ENCODE peak calls at places on chromosomes 5 and 9, in ten cellular contexts. D, V, S, P, W, E, A, C, M and T are unnamed samples. For H3K4me1, the result is how much of the 10 kb centered on the place peaks cover.

GRCh38 chr9:2461886-2462285 is 159.7 kb upstream of the VLDLR start:
- DNase-seq in D (no peak), V (no peak), S (no peak), P (no peak), W (no peak), E (peak), A (no peak), C (peak), M (peak), T (no peak)

GRCh38 chr9:79134654-79135053 is 437.1 kb upstream of the TLE4 start:
- DNase-seq in D (no peak), V (peak), S (no peak), P (peak), W (peak), E (peak), A (no peak), C (peak), M (no peak), T (no peak)

GRCh38 chr5:114467729-114468128 is 105.9 kb downstream of the KCNN2 start:
- DNase-seq in D (no peak), V (no peak), S (no peak), P (no peak), W (no peak), E (no peak), A (no peak), C (no peak), M (no peak), T (no peak)

GRCh38 chr9:134607971-134608370 is 33.6 kb upstream of the COL5A1 start:
- DNase-seq in D (no peak), V (no peak), S (no peak), P (no peak), W (no peak), E (peak), A (no peak), C (no peak), M (no peak), T (no peak)

GRCh38 chr5:84437673-84438315 is 53.1 kb upstream of the EDIL3 start:
- DNase-seq in D (no peak), V (no peak), S (no peak), P (no peak), W (no peak), E (peak), A (no peak), C (no peak), M (no peak), T (no peak)

GRCh38 chr9:72473474-72474241 is 47.8 kb upstream of the TMC1 start:
- DNase-seq in D (no peak), V (no peak), S (no peak), P (no peak), W (no peak), E (no peak), A (no peak), C (no peak), M (no peak), T (no peak)

GRCh38 chr5:157651011-157651611 is 1.1 kb downstream of the SOX30 start:
- DNase-seq in D (no peak), V (no peak), S (peak), P (no peak), W (no peak), E (no peak), A (no peak), C (no peak), M (peak), T (no peak)

GRCh38 chr5:156475182-156475830 is 148.3 kb downstream of the SGCD start:
- DNase-seq in D (no peak), V (no peak), S (no peak), P (no peak), W (no peak), E (no peak), A (no peak), C (no peak), M (no peak), T (no peak)

GRCh38 chr5:56183507-56183906 is 49.6 kb downstream of the ANKRD55 start:
- DNase-seq in D (no peak), V (no peak), S (no peak), P (no peak), W (no peak), E (peak), A (no peak), C (no peak), M (no peak), T (no peak)

GRCh38 chr5:107809201-107810034 is 138.7 kb upstream of the EFNA5 start:
- DNase-seq in D (no peak), V (no peak), S (no peak), P (no peak), W (peak), E (no peak), A (no peak), C (no peak), M (no peak), T (no peak)

GRCh38 chr5:115585265-115585664 is 17.0 kb downstream of the TICAM2 start:
- DNase-seq in D (no peak), V (no peak), S (no peak), P (no peak), W (no peak), E (no peak), A (no peak), C (no peak), M (no peak), T (no peak)

GRCh38 chr5:72106922-72107873 is at the start of gene MAP1B:
- DNase-seq in D (no peak), V (no peak), S (peak), P (no peak), W (peak), E (peak), A (peak), C (peak), M (peak), T (peak)

GRCh38 chr5:116037236-116037822 is 5.1 kb downstream of the ARL14EPL start:
- DNase-seq in D (no peak), V (no peak), S (no peak), P (no peak), W (no peak), E (peak), A (no peak), C (no peak), M (no peak), T (no peak)

GRCh38 chr5:51347704-51348103 is 35.5 kb upstream of the ISL1 start:
- DNase-seq in D (no peak), V (no peak), S (no peak), P (no peak), W (peak), E (no peak), A (no peak), C (peak), M (no peak), T (no peak)

GRCh38 chr9:110875275-110875674 is 163.0 kb downstream of the LPAR1 start:
- DNase-seq in D (peak), V (no peak), S (peak), P (no peak), W (peak), E (no peak), A (no peak), C (no peak), M (peak), T (peak)

GRCh38 chr5:58855851-58856739 is 273.2 kb downstream of the RAB3C start:
- DNase-seq in D (no peak), V (no peak), S (no peak), P (no peak), W (no peak), E (peak), A (no peak), C (no peak), M (no peak), T (no peak)

GRCh38 chr5:108060340-108060739 is 321.6 kb downstream of the FBXL17 start:
- DNase-seq in D (no peak), V (no peak), S (no peak), P (no peak), W (no peak), E (no peak), A (no peak), C (no peak), M (no peak), T (no peak)

GRCh38 chr5:173890195-173890951 is 2.2 kb downstream of the CPEB4 start:
- DNase-seq in D (no peak), V (no peak), S (peak), P (peak), W (peak), E (peak), A (no peak), C (no peak), M (peak), T (peak)

GRCh38 chr9:31541626-31542025 is 842.8 kb upstream of the ACO1 start:
- DNase-seq in D (no peak), V (no peak), S (no peak), P (no peak), W (no peak), E (peak), A (no peak), C (no peak), M (no peak), T (no peak)

GRCh38 chr9:32378496-32378895 is 5.9 kb upstream of the ACO1 start:
- DNase-seq in D (no peak), V (peak), S (no peak), P (peak), W (peak), E (peak), A (no peak), C (peak), M (no peak), T (no peak)

GRCh38 chr9:969310-969692 is 7.2 kb upstream of the DMRT3 start:
- DNase-seq in D (no peak), V (no peak), S (no peak), P (no peak), W (peak), E (no peak), A (no peak), C (peak), M (no peak), T (no peak)

GRCh38 chr5:126965061-126965475 is 65.3 kb downstream of the MARCHF3 start:
- DNase-seq in D (no peak), V (no peak), S (no peak), P (no peak), W (no peak), E (peak), A (no peak), C (peak), M (no peak), T (no peak)

GRCh38 chr5:135251099-135251498 is 147.9 kb downstream of the MACROH2A1 start:
- DNase-seq in D (no peak), V (no peak), S (no peak), P (no peak), W (peak), E (no peak), A (no peak), C (no peak), M (no peak), T (no peak)

GRCh38 chr9:110996436-110997224 is 41.6 kb downstream of the LPAR1 start:
- DNase-seq in D (peak), V (no peak), S (no peak), P (no peak), W (no peak), E (peak), A (peak), C (peak), M (peak), T (no peak)

GRCh38 chr5:144422025-144422424 is 251.4 kb downstream of the KCTD16 start:
- DNase-seq in D (no peak), V (no peak), S (no peak), P (no peak), W (peak), E (no peak), A (no peak), C (no peak), M (no peak), T (no peak)

GRCh38 chr5:35342664-35343063 is 112.4 kb upstream of the PRLR start:
- DNase-seq in D (no peak), V (no peak), S (no peak), P (no peak), W (no peak), E (no peak), A (no peak), C (no peak), M (no peak), T (no peak)

GRCh38 chr9:77018058-77019009 is 1.1 kb upstream of the FOXB2 start:
- DNase-seq in D (no peak), V (no peak), S (no peak), P (no peak), W (peak), E (no peak), A (no peak), C (no peak), M (no peak), T (no peak)

GRCh38 chr5:168165977-168166376 is 125.5 kb upstream of the WWC1 start:
- DNase-seq in D (no peak), V (no peak), S (no peak), P (no peak), W (no peak), E (no peak), A (no peak), C (no peak), M (no peak), T (no peak)

GRCh38 chr9:113563856-113564514 is 100.5 kb downstream of the RGS3 start:
- DNase-seq in D (no peak), V (no peak), S (peak), P (no peak), W (no peak), E (no peak), A (peak), C (no peak), M (no peak), T (no peak)

GRCh38 chr5:148457183-148457620 is 73.4 kb downstream of the FBXO38 start:
- DNase-seq in D (no peak), V (peak), S (no peak), P (peak), W (peak), E (no peak), A (no peak), C (peak), M (no peak), T (no peak)

GRCh38 chr9:136839229-136840139 is 2.8 kb upstream of the AJM1 start:
- DNase-seq in D (no peak), V (no peak), S (no peak), P (no peak), W (no peak), E (no peak), A (no peak), C (no peak), M (no peak), T (no peak)

GRCh38 chr9:136837146-136837855 is 5.0 kb upstream of the AJM1 start:
- DNase-seq in D (no peak), V (no peak), S (peak), P (no peak), W (no peak), E (no peak), A (no peak), C (no peak), M (no peak), T (peak)

GRCh38 chr9:136838314-136839228 is 3.7 kb upstream of the AJM1 start:
- DNase-seq in D (no peak), V (no peak), S (peak), P (no peak), W (no peak), E (no peak), A (no peak), C (no peak), M (no peak), T (no peak)

GRCh38 chr9:136840140-136840876 is 2.0 kb upstream of the AJM1 start:
- DNase-seq in D (no peak), V (no peak), S (no peak), P (no peak), W (peak), E (no peak), A (no peak), C (peak), M (no peak), T (no peak)

DNA sequence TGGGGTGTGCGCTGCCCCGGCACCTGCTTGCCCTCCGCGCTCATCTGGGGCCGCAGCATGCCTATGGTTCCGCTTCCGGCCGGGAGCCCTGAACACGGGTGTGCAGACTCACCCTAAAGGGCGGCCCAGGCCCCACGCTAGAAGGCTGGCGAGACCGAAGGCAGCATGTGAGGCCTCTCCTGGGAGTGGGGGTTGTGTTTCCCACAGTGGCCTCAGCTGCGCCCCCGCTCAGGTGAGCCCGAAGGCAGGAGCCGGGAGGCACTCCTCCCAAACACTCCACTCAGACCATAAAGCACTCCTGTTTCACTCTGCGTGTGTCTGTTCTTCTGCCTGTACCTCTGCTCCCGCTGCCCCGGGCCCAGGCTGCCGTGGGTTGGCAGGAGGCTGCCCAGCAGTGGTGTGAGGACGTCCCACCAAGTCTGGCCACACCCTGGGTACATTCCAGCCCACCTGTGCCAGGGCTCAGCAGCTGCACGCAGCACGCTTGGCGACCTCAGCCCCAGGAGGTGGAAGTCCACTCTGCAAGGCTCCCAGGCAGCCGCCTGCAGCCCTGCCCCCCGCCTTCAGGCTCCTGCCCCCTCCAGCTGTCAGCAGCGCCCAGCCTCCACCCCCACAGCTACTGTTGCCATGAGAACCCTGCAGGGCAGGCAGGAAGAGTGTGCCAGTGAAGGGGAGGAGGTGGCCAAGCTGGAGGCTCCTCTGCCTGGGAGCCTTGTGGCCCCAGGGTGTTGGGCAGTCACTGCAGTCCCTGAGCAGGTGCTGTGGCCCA is 1.2 kb upstream of the AJM1 start:
- DNase-seq in D (peak), V (peak), S (peak), P (no peak), W (peak), E (peak), A (no peak), C (peak), M (no peak), T (no peak)
- H3K4me1 ChIP-seq in D (half or more), V (under half), S (under half), P (under half), W (under half), E (under half), A (under half), C (under half), M (under half), T (under half)

GRCh38 chr5:139667730-139668063 is 19.5 kb downstream of the CXXC5 start:
- DNase-seq in D (no peak), V (no peak), S (no peak), P (no peak), W (no peak), E (peak), A (no peak), C (peak), M (no peak), T (no peak)
- H3K4me3 ChIP-seq in D (peak), V (no peak), S (peak), P (peak), W (no peak), E (no peak), A (peak), C (peak), M (peak), T (peak)

GRCh38 chr9:137251194-137251461 is at the start of gene STPG3:
- DNase-seq in D (no peak), V (no peak), S (no peak), P (no peak), W (no peak), E (no peak), A (no peak), C (no peak), M (no peak), T (no peak)

GRCh38 chr9:137247916-137248175 is 3.2 kb upstream of the STPG3 start:
- DNase-seq in D (no peak), V (no peak), S (no peak), P (no peak), W (no peak), E (no peak), A (no peak), C (no peak), M (no peak), T (no peak)

GRCh38 chr9:137252555-137253506 is 1.7 kb downstream of the STPG3 start:
- DNase-seq in D (no peak), V (no peak), S (no peak), P (peak), W (peak), E (no peak), A (no peak), C (no peak), M (no peak), T (no peak)

GRCh38 chr9:137251490-137252268 is 593 bp downstream of the STPG3 start:
- DNase-seq in D (no peak), V (no peak), S (no peak), P (no peak), W (no peak), E (no peak), A (no peak), C (no peak), M (no peak), T (no peak)

DNA sequence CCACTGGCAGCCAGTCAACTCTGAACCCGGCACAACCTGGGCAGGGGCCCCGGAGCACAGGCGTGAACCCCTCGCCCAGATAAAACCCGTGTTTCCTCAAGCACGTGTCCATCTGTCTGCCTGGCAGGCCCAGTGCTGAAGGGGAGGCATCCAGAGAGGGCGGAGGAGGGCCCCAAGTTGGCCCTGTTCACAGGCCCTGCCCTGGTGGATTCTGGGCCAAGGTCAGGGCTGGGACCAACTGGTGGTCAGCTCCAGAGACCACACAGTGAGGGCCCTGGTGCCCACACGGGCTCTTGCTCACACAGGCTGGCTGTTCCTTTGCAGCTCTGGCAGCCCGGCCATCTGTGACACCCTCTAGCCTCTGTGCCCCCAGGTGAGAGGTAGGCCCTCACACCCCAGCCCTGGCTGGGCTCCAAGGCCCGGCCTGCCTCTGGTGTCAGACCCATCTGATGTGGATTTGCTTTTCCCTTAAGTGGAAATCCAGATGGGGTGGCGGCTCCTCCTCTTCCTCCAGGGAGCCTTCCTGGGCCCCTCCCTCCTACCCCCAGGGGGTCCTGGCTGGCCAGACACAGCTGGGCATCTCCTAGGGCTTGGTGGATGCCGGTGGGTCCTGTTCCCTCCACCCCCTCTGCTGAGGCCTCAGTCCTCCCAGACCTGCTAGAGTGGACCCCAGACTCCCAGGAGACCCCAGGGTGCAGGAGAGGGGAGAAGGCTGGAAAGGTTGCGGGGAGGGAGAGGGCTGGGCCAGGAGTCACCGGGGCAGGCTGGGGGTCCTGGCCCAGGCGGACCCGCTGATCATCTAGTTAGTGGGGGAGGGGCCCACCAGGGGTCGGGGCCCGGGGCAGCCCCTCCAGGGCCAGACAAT is 525 bp upstream of the STPG3 start:
- DNase-seq in D (no peak), V (no peak), S (no peak), P (no peak), W (no peak), E (no peak), A (no peak), C (no peak), M (no peak), T (peak)
- H3K4me1 ChIP-seq in D (under half), V (under half), S (under half), P (under half), W (under half), E (under half), A (under half), C (under half), M (under half), T (under half)

GRCh38 chr9:129352157-129352870 is 174.3 kb upstream of the IER5L start:
- DNase-seq in D (no peak), V (no peak), S (no peak), P (no peak), W (peak), E (peak), A (peak), C (peak), M (no peak), T (no peak)

GRCh38 chr9:129353697-129354336 is 175.8 kb upstream of the IER5L start:
- DNase-seq in D (no peak), V (no peak), S (no peak), P (no peak), W (no peak), E (no peak), A (no peak), C (no peak), M (no peak), T (no peak)

GRCh38 chr9:129351058-129351641 is 173.1 kb upstream of the IER5L start:
- DNase-seq in D (no peak), V (no peak), S (no peak), P (no peak), W (peak), E (peak), A (peak), C (peak), M (no peak), T (no peak)

GRCh38 chr9:129350143-129350935 is 172.3 kb upstream of the IER5L start:
- DNase-seq in D (no peak), V (no peak), S (no peak), P (no peak), W (no peak), E (no peak), A (no peak), C (no peak), M (no peak), T (no peak)

GRCh38 chr9:129351642-129352151 is 173.6 kb upstream of the IER5L start:
- DNase-seq in D (no peak), V (no peak), S (no peak), P (no peak), W (peak), E (peak), A (no peak), C (peak), M (no peak), T (no peak)
- H3K4me3 ChIP-seq in D (peak), V (no peak), S (peak), P (no peak), W (peak), E (peak), A (peak), C (peak), M (peak), T (peak)

GRCh38 chr5:146229222-146229621 is 25.8 kb downstream of the RBM27 start:
- DNase-seq in D (no peak), V (no peak), S (no peak), P (no peak), W (no peak), E (no peak), A (no peak), C (no peak), M (no peak), T (no peak)
- H3K4me1 ChIP-seq in D (under half), V (under half), S (under half), P (under half), W (under half), E (under half), A (under half), C (under half), M (under half), T (under half)